ENCODE peak calls at places on chromosome 13, in five cellular contexts. K, J, E, V and Y are unnamed samples.
A peak's percentile ranks its signal among the peaks of the same experiment; 100 is the strongest.

GRCh38 chr13:106513025-106513424 is 22.4 kb downstream of the EFNB2 start:
- DNase-seq in V (no peak), E (no peak), J (no peak), K (no peak), Y (no peak)

GRCh38 chr13:93425411-93425810 is 198.8 kb downstream of the GPC6 start:
- DNase-seq in E (no peak), J (no peak), K (no peak), V (no peak), Y (no peak)

GRCh38 chr13:105445793-105446192 is 1089.7 kb downstream of the EFNB2 start:
- DNase-seq in K (no peak), J (no peak), E (no peak), V (no peak), Y (no peak)

GRCh38 chr13:36883829-36884228 is 36.2 kb downstream of the SMAD9 start:
- DNase-seq in K (no peak), E (no peak), V (no peak), J (no peak), Y (no peak)

GRCh38 chr13:27634231-27634630 is 12.5 kb downstream of the POLR1D start:
- DNase-seq in E (no peak), K (no peak), J (no peak), V (no peak), Y (no peak)

GRCh38 chr13:23786607-23787006 is 102.6 kb downstream of the MIPEP start:
- DNase-seq in K (no peak), V (no peak), E (no peak), J (no peak), Y (no peak)

GRCh38 chr13:82827704-82828103 is 1054.6 kb downstream of the SLITRK1 start:
- DNase-seq in J (no peak), K (no peak), E (no peak), V (no peak), Y (no peak)

GRCh38 chr13:42228527-42228926 is 43.4 kb upstream of the AKAP11 start:
- DNase-seq in K (no peak), V (no peak), E (no peak), J (no peak), Y (no peak)

GRCh38 chr13:83878691-83879410 is 3.4 kb downstream of the SLITRK1 start:
- DNase-seq in J (no peak), E (peak; percentile 45), V (no peak), K (no peak), Y (no peak)

GRCh38 chr13:99605417-99606321 is 104.4 kb downstream of the TM9SF2 start:
- DNase-seq in J (peak; percentile 54), E (peak; percentile 73), K (peak; percentile 38), V (peak; percentile 70), Y (peak; percentile 61)

GRCh38 chr13:105572401-105572800 is 963.1 kb downstream of the EFNB2 start:
- DNase-seq in E (no peak), K (no peak), J (no peak), V (no peak), Y (no peak)

GRCh38 chr13:44471686-44472085 is 98.1 kb downstream of the SERP2 start:
- DNase-seq in K (no peak), J (peak; percentile 8), V (no peak), E (no peak), Y (no peak)

GRCh38 chr13:51451467-51452390 is 1.1 kb downstream of the INTS6 start:
- DNase-seq in V (peak; percentile 88), K (peak; percentile 87), J (peak; percentile 41), E (peak; percentile 77), Y (peak; percentile 73)

GRCh38 chr13:107025991-107026390 is 458.1 kb upstream of the ARGLU1 start:
- DNase-seq in K (peak; percentile 31), V (no peak), J (no peak), E (no peak), Y (no peak)

GRCh38 chr13:95957331-95957730 is 95.9 kb downstream of the UGGT2 start:
- DNase-seq in E (no peak), J (no peak), V (no peak), K (no peak), Y (no peak)

GRCh38 chr13:27661017-27661416 is 39.3 kb downstream of the POLR1D start:
- DNase-seq in E (no peak), K (no peak), V (no peak), J (no peak), Y (no peak)

GRCh38 chr13:26628706-26629105 is 71.2 kb downstream of the WASF3 start:
- DNase-seq in E (no peak), J (no peak), K (no peak), V (no peak), Y (no peak)

GRCh38 chr13:77359171-77359570 is 32.3 kb upstream of the MYCBP2 start:
- DNase-seq in V (no peak), J (no peak), K (no peak), E (no peak), Y (no peak)

GRCh38 chr13:65026505-65026904 is 2203.6 kb downstream of the PCDH9 start:
- DNase-seq in E (no peak), J (no peak), K (no peak), V (no peak), Y (no peak)

DNA sequence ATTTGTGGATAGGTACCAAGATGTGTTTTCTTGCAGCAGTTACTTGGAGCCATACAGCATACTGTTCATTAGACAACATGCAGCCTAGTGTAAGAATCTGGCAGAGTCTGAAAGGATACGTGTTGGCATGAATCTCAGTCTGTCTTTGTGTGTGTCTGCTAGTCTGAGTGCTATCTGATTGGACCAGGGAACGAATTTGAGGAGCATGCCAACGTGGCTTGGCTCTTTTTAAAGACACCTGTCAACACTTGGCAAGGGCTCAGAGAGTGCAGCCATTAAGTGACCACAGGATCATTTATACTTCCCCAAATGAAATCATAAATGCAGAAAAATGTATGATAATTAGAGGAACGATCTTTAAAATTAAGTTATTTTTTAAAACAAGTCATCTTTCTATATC is 27.6 kb upstream of the ATXN8OS start:
- DNase-seq in V (no peak), K (peak; percentile 32), J (no peak), E (no peak), Y (no peak)
- TF ChIP-seq CTCF in V (no peak), K (no peak), J (no peak), E (no peak), Y (no peak)

GRCh38 chr13:28820099-28821051 is at the start of gene MTUS2:
- DNase-seq in V (peak; percentile 20), J (no peak), K (no peak), E (peak; percentile 77), Y (peak; percentile 41)

GRCh38 chr13:28819046-28819747 is 942 bp upstream of the MTUS2 start:
- DNase-seq in K (no peak), E (peak; percentile 76), J (peak; percentile 10), V (no peak), Y (peak; percentile 21)

GRCh38 chr13:28822161-28822560 is 2.0 kb downstream of the MTUS2 start:
- DNase-seq in K (no peak), V (no peak), E (no peak), J (no peak), Y (no peak)

GRCh38 chr13:28817204-28817603 is 2.9 kb upstream of the MTUS2 start:
- DNase-seq in V (no peak), J (peak; percentile 4), E (no peak), K (no peak), Y (no peak)

GRCh38 chr13:28819748-28820098 is 416 bp upstream of the MTUS2 start:
- DNase-seq in K (peak; percentile 69), E (peak; percentile 92), J (peak; percentile 15), V (peak; percentile 62), Y (peak; percentile 78)
- TF ChIP-seq CTCF in K (peak; percentile 49), E (peak; percentile 52), J (peak; percentile 57), V (no peak), Y (peak; percentile 65)

GRCh38 chr13:110363009-110363408 is 55.9 kb downstream of the COL4A2 start:
- DNase-seq in J (no peak), V (no peak), K (no peak), E (peak; percentile 66), Y (no peak)
- TF ChIP-seq CTCF in J (no peak), V (no peak), K (peak; percentile 13), E (peak; percentile 78), Y (no peak)

GRCh38 chr13:61029064-61029463 is 386.6 kb downstream of the PCDH20 start:
- DNase-seq in J (no peak), V (no peak), K (no peak), E (no peak), Y (no peak)
- TF ChIP-seq CTCF in J (no peak), V (no peak), K (no peak), E (peak; percentile 45), Y (no peak)